ENCODE peak calls at places on chromosomes 13 and 19, in ten cellular contexts. V is stimulated activated CD8-positive, alpha-beta memory T cell treated with anti-CD3 and anti-CD28 coated beads, Interleukin-7, amount 100 ng/mL, for 1 hour; U is Right ventricle myocardium superior; I is AG10803; M is substantia nigra; G is activated T-cell treated with anti-CD3 and anti-CD28 coated beads for 1 hour; N is GM12891; C is stimulated activated CD4-positive, alpha-beta T cell treated with anti-CD3 and anti-CD28 coated beads, Interleukin-4, amount 100 ng/mL, for 4 hours; Z is effector CD4-positive, alpha-beta T cell; L is GDM1. S is an unnamed sample.

GRCh38 chr19:48991823-48992570 is 1.1 kb downstream of the GYS1 start:
- DNase-seq in N (peak), G (no peak), U (peak), Z (no peak), I (peak), L (no peak), M (peak), V (no peak), C (no peak), S (peak)

GRCh38 chr19:1231729-1232128 is 6.1 kb downstream of the CBARP start:
- DNase-seq in G (no peak), M (no peak), I (no peak), N (no peak), L (no peak), U (no peak), C (no peak), V (no peak), Z (no peak), S (no peak)

GRCh38 chr19:35555301-35556005 is 8.0 kb downstream of the ATP4A start:
- DNase-seq in L (no peak), C (no peak), M (no peak), G (no peak), U (no peak), Z (no peak), I (peak), N (no peak), V (no peak), S (no peak)

GRCh38 chr13:47288546-47288945 is 391.7 kb upstream of the HTR2A start:
- DNase-seq in U (no peak), V (no peak), I (peak), N (no peak), G (no peak), M (no peak), L (no peak), C (no peak), Z (no peak), S (no peak)

GRCh38 chr19:2042485-2043268 is 8.4 kb downstream of the MKNK2 start:
- DNase-seq in N (no peak), G (no peak), I (no peak), V (no peak), C (no peak), U (peak), Z (peak), M (no peak), L (no peak), S (no peak)

GRCh38 chr13:100751826-100752225 is 77.2 kb upstream of the TMTC4 start:
- DNase-seq in Z (no peak), C (no peak), G (no peak), V (no peak), N (no peak), I (no peak), U (no peak), M (no peak), L (no peak), S (no peak)

GRCh38 chr19:17090501-17091074 is 15.0 kb downstream of the MYO9B start:
- DNase-seq in L (no peak), G (no peak), C (peak), M (no peak), Z (no peak), I (peak), N (peak), U (no peak), V (no peak), S (no peak)

GRCh38 chr13:60494296-60494695 is 97.3 kb downstream of the TDRD3 start:
- DNase-seq in N (no peak), V (no peak), U (no peak), I (no peak), Z (no peak), G (no peak), L (no peak), C (no peak), M (no peak), S (no peak)

GRCh38 chr19:43765109-43765876 is 10.5 kb upstream of the SMG9 start:
- DNase-seq in Z (peak), U (peak), N (no peak), M (no peak), C (peak), L (peak), G (peak), I (peak), V (no peak), S (peak)

GRCh38 chr19:39303373-39304184 is 7.4 kb downstream of the IFNL1 start:
- DNase-seq in L (no peak), G (no peak), V (no peak), U (no peak), I (no peak), C (no peak), Z (no peak), M (no peak), N (no peak), S (no peak)

GRCh38 chr13:26482451-26483197 is 74.9 kb upstream of the WASF3 start:
- DNase-seq in Z (peak), V (peak), G (peak), C (peak), L (peak), M (peak), N (peak), I (peak), U (no peak), S (peak)

GRCh38 chr19:46615966-46616365 is 8.9 kb downstream of the PTGIR start:
- DNase-seq in C (no peak), U (no peak), L (no peak), I (no peak), M (no peak), Z (no peak), V (no peak), N (no peak), G (no peak), S (no peak)

GRCh38 chr19:7862413-7862951 is 11.7 kb downstream of the PRR36 start:
- DNase-seq in M (no peak), G (peak), U (peak), Z (peak), I (no peak), L (no peak), C (peak), V (peak), N (peak), S (no peak)

GRCh38 chr19:17448190-17448967 is at the start of gene TMEM221:
- DNase-seq in G (peak), L (peak), U (peak), I (no peak), C (peak), V (no peak), N (peak), M (no peak), Z (peak), S (no peak)

GRCh38 chr19:52331757-52332156 is 4.3 kb upstream of the ZNF610 start:
- DNase-seq in M (no peak), U (no peak), N (no peak), C (no peak), I (no peak), L (no peak), Z (no peak), V (no peak), G (no peak), S (no peak)

GRCh38 chr19:29609636-29610035 is 3.6 kb downstream of the POP4 start:
- DNase-seq in Z (no peak), M (no peak), L (no peak), U (no peak), I (no peak), G (no peak), N (no peak), V (no peak), C (no peak), S (no peak)

GRCh38 chr19:29798783-29799182 is 13.0 kb upstream of the CCNE1 start:
- DNase-seq in G (no peak), U (no peak), I (peak), N (no peak), V (no peak), M (no peak), Z (no peak), C (no peak), L (no peak), S (no peak)

GRCh38 chr13:32988588-32989256 is 27.5 kb upstream of the KL start:
- DNase-seq in Z (no peak), V (no peak), C (no peak), I (peak), G (no peak), L (no peak), U (no peak), M (no peak), N (no peak), S (no peak)

GRCh38 chr19:35712910-35713845 is 4.6 kb upstream of the KMT2B start:
- DNase-seq in L (no peak), V (no peak), U (no peak), G (no peak), M (no peak), N (peak), Z (peak), C (peak), I (no peak), S (no peak)

GRCh38 chr19:1125601-1126533 is 22.1 kb downstream of the GPX4 start:
- DNase-seq in U (no peak), Z (no peak), V (no peak), I (no peak), M (no peak), G (no peak), N (no peak), L (no peak), C (no peak), S (no peak)

GRCh38 chr19:10690351-10690781 is 10.9 kb upstream of the QTRT1 start:
- DNase-seq in L (no peak), M (no peak), Z (no peak), U (no peak), V (no peak), C (no peak), G (no peak), N (no peak), I (peak), S (no peak)

GRCh38 chr13:75430618-75431209 is 51.3 kb downstream of the TBC1D4 start:
- DNase-seq in I (no peak), C (no peak), Z (no peak), L (no peak), M (no peak), N (no peak), U (no peak), G (no peak), V (no peak), S (no peak)

GRCh38 chr19:39936622-39937021 is 2.2 kb upstream of the FCGBP start:
- DNase-seq in M (no peak), L (no peak), U (no peak), I (no peak), Z (no peak), V (no peak), C (no peak), G (no peak), N (no peak), S (no peak)

GRCh38 chr19:41887711-41888382 is 4.9 kb downstream of the ARHGEF1 start:
- DNase-seq in I (no peak), N (no peak), M (peak), G (peak), C (peak), L (no peak), Z (peak), U (no peak), V (peak), S (no peak)

GRCh38 chr13:20456737-20457136 is 68.9 kb downstream of the CRYL1 start:
- DNase-seq in U (no peak), L (no peak), G (no peak), Z (no peak), N (no peak), C (no peak), V (no peak), I (no peak), M (no peak), S (no peak)

GRCh38 chr13:99419591-99420243 is 81.6 kb upstream of the TM9SF2 start:
- DNase-seq in V (no peak), U (no peak), I (no peak), C (no peak), Z (no peak), M (no peak), N (no peak), G (no peak), L (no peak), S (no peak)

GRCh38 chr13:26502826-26503225 is 54.7 kb upstream of the WASF3 start:
- DNase-seq in L (no peak), M (no peak), N (no peak), Z (no peak), G (no peak), U (no peak), V (no peak), C (peak), I (peak), S (no peak)

GRCh38 chr13:36163303-36163702 is 32.1 kb upstream of the DCLK1 start:
- DNase-seq in L (no peak), C (no peak), G (no peak), Z (no peak), U (no peak), N (no peak), I (no peak), M (no peak), V (no peak), S (no peak)

GRCh38 chr13:45548281-45548680 is 67.3 kb downstream of the ERICH6B start:
- DNase-seq in C (no peak), N (no peak), U (no peak), L (no peak), V (no peak), G (no peak), I (no peak), Z (no peak), M (no peak), S (no peak)

GRCh38 chr19:58474291-58474996 is 1.7 kb upstream of the ZNF446 start:
- DNase-seq in C (no peak), I (peak), U (no peak), L (no peak), V (no peak), Z (no peak), N (no peak), G (no peak), M (no peak), S (no peak)

GRCh38 chr13:112770504-112770903 is 80.7 kb downstream of the ATP11A start:
- DNase-seq in U (no peak), V (no peak), N (no peak), M (no peak), G (no peak), I (no peak), Z (no peak), L (no peak), C (no peak), S (no peak)

GRCh38 chr19:13262450-13262849 is 112.2 kb downstream of the IER2 start:
- DNase-seq in V (no peak), I (peak), Z (no peak), M (no peak), C (no peak), U (no peak), N (no peak), L (peak), G (no peak), S (peak)

S was measured in AML-193.